ENCODE peak calls at places on chromosomes 12 and 14, in five cellular contexts. T, N, V, I and C are unnamed samples.

GRCh38 chr12:17139926-17140325 is 534.0 kb upstream of the LMO3 start:
- DNase-seq in T (no peak), N (no peak), V (no peak), I (no peak), C (no peak)

GRCh38 chr12:27732281-27732680 is 21.6 kb downstream of the MRPS35 start:
- DNase-seq in T (no peak), N (no peak), V (peak; percentile 49), I (no peak), C (no peak)

GRCh38 chr14:91509083-91509877 is 830 bp downstream of the PPP4R3A start:
- DNase-seq in T (peak; percentile 87), N (peak; percentile 71), V (peak; percentile 50), I (peak; percentile 26), C (peak; percentile 45)

GRCh38 chr12:30989754-30990153 is 63.2 kb downstream of the TSPAN11 start:
- DNase-seq in T (no peak), N (peak; percentile 53), V (peak; percentile 50), I (no peak), C (no peak)

GRCh38 chr12:85007836-85008235 is 28.2 kb downstream of the TSPAN19 start:
- DNase-seq in T (no peak), N (no peak), V (no peak), I (no peak), C (no peak)

GRCh38 chr12:129459886-129460285 is 443.9 kb downstream of the TMEM132D start:
- DNase-seq in T (no peak), N (no peak), V (no peak), I (no peak), C (no peak)

GRCh38 chr14:35534884-35535793 is 1.2 kb downstream of the INSM2 start:
- DNase-seq in T (peak; percentile 88), N (peak; percentile 71), V (peak; percentile 74), I (peak; percentile 72), C (no peak)

GRCh38 chr12:58171914-58172313 is 230.5 kb downstream of the ATP23 start:
- DNase-seq in T (no peak), N (no peak), V (peak; percentile 76), I (no peak), C (no peak)

GRCh38 chr12:89267404-89267803 is 84.9 kb downstream of the DUSP6 start:
- DNase-seq in T (no peak), N (no peak), V (no peak), I (no peak), C (no peak)

GRCh38 chr14:93033039-93033982 is 82.4 kb downstream of the ITPK1 start:
- DNase-seq in T (no peak), N (no peak), V (no peak), I (no peak), C (peak; percentile 88)

DNA sequence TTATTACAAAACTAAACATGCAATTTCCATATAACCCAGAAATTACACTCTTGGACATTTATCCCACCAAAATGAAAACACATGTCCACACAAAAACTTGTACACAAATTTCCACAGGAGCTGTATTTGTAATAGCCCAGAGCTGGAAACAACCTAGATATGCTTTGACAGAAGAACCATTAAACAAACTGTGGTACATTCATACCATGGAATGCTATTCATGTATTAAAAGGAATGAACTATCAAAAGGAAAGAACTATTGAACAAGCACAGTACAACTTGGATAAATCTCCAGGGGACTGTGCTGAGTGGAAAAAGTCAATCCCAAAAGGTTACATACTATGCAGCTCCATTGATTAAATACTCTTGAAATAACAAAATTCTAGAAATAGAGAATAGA is 35.8 kb upstream of the ERGIC2 start:
- DNase-seq in T (no peak), N (no peak), V (no peak), I (no peak), C (no peak)
- H3K27ac ChIP-seq in T (no peak overlapping the region), N (no peak overlapping the region), V (no peak overlapping the region), I (no peak overlapping the region), C (no peak overlapping the region)

GRCh38 chr12:67099858-67100257 is 169.3 kb upstream of the CAND1 start:
- DNase-seq in T (no peak), N (no peak), V (no peak), I (no peak), C (no peak)

GRCh38 chr12:67091204-67091603 is 178.0 kb upstream of the CAND1 start:
- DNase-seq in T (no peak), N (no peak), V (peak; percentile 17), I (no peak), C (no peak)

GRCh38 chr12:67091678-67092077 is 177.5 kb upstream of the CAND1 start:
- DNase-seq in T (no peak), N (no peak), V (no peak), I (peak; percentile 50), C (no peak)

DNA sequence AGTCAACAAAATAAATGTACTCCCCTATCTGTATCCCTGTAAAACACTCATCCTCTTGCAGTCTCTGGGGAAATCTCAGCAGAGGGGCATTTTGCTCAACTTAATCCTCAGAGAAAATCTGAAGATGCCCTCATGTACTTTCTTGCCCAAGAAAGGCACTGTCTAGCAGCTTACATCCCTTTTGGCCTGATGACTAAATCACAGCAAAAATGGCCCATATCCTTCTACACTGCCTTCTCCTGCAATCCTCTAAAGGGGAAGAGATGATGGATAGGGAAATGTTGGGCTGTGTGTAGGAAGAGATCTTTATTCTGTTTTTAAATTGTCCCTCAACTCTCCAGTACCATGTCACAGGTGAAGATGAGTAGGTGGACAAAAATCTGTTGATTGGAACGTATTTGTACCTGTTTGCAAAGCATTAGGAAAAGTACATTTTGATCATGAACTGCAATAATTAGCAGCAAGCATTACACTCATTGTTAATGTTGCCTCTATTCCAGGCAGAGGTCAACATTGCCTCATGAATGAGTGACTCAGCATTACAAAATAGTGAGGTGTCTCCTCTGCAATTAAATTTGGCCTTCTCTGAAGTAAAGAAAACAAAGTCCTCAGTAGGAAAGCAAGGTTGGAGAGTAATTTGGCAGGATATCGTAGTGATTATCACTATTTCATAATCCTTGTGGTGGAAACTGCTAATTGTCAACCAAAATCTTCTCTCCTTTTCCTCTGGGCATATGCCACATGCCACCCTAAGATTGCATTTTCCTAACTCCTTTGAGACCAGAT is 172.4 kb upstream of the CAND1 start:
- DNase-seq in T (no peak), N (no peak), V (no peak), I (peak; percentile 50), C (no peak)
- H3K27ac ChIP-seq in T (no peak overlapping the region), N (no peak overlapping the region), V (no peak overlapping the region), I (no peak overlapping the region), C (no peak overlapping the region)

GRCh38 chr14:22534547-22534946 is 54.5 kb downstream of the DAD1 start:
- DNase-seq in T (no peak), N (no peak), V (no peak), I (no peak), C (no peak)
- H3K27ac ChIP-seq in T (no peak overlapping the region), N (no peak overlapping the region), V (no peak overlapping the region), I (no peak overlapping the region), C (no peak overlapping the region)

DNA sequence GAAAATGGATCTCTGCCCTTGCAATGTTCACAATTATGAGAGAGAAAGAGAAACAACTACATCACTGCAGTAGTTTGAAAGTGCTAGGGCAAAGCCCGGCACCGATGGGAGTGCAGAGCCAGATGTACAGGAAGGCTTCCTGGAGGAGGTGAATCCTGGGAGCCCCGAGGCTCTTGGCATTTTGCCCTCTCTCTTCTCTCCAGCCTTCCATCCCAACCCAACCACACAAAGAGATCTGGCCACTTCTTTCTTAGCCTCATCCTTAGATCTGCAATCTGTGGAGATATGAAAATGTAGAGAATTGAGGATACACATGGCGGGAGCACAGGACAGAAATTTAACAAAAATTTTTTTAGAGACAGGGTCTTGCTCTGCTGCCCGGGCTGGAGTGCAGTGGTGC is 3.3 kb upstream of the PAPLN start:
- DNase-seq in T (no peak), N (peak; percentile 20), V (no peak), I (no peak), C (no peak)
- H3K27ac ChIP-seq in T (no peak overlapping the region), N (no peak overlapping the region), V (no peak overlapping the region), I (no peak overlapping the region), C (no peak overlapping the region)

GRCh38 chr12:133204264-133204603 is 22.9 kb downstream of the ZNF268 start:
- DNase-seq in T (no peak), N (no peak), V (no peak), I (no peak), C (no peak)
- H3K27ac ChIP-seq in T (no peak overlapping the region), N (no peak overlapping the region), V (no peak overlapping the region), I (no peak overlapping the region), C (no peak overlapping the region)

GRCh38 chr12:86264451-86265328 is 8.5 kb upstream of the MGAT4C start:
- DNase-seq in T (peak; percentile 75), N (peak; percentile 58), V (peak; percentile 18), I (no peak), C (no peak)
- H3K27ac ChIP-seq in T (peak overlapping the region; percentile 80), N (no peak overlapping the region), V (no peak overlapping the region), I (no peak overlapping the region), C (no peak overlapping the region)

GRCh38 chr12:121135320-121135719 is 2.6 kb downstream of the P2RX7 start:
- DNase-seq in T (no peak), N (no peak), V (no peak), I (no peak), C (no peak)

GRCh38 chr12:121131941-121132341 is 735 bp upstream of the P2RX7 start:
- DNase-seq in T (no peak), N (no peak), V (no peak), I (no peak), C (no peak)

GRCh38 chr12:121130866-121131373 is 1.8 kb upstream of the P2RX7 start:
- DNase-seq in T (no peak), N (no peak), V (no peak), I (no peak), C (no peak)

GRCh38 chr12:121132601-121133481 is at the start of gene P2RX7:
- DNase-seq in T (peak; percentile 89), N (peak; percentile 92), V (peak; percentile 94), I (peak; percentile 96), C (peak; percentile 79)

DNA sequence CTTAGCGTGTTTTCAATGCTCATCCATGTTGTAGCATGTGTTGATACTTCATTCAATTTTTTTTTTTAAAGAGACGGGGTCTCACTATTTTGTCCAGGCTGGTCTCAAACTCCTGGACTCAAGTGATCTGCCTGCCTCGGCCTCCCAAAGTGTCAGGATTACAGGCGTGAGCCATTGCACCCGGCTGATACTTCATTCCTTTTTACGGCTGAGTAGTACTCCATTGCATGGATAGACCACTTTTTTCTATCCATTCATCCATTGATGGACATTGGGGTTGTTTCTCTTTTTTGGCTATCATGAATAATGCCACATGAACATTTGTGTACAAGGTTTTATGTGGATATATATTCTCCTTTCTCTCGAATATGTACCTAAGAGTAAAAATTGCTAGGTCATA is 1.2 kb downstream of the P2RX7 start:
- DNase-seq in T (no peak), N (no peak), V (no peak), I (no peak), C (no peak)
- H3K27ac ChIP-seq in T (no peak overlapping the region), N (no peak overlapping the region), V (no peak overlapping the region), I (peak overlapping the region; percentile 94), C (peak overlapping the region; percentile 19)